ENCODE peak calls at places on chromosomes 11 and 22, in four cellular contexts. One of them, this sample, is unnamed.

GRCh38 chr11:118049771-118050170 is 27.1 kb upstream of the TMPRSS4 start:
- DNase-seq in neuronal stem cell: no peak
- DNase-seq in mesendoderm: no peak
- DNase-seq in trophoblast cell: no peak
- DNase-seq in this sample: no peak

GRCh38 chr11:33040127-33040861 is 922 bp downstream of the TCP11L1 start:
- DNase-seq in neuronal stem cell: no peak
- DNase-seq in mesendoderm: peak
- DNase-seq in trophoblast cell: no peak
- DNase-seq in this sample: peak

GRCh38 chr11:92224394-92225205 is at the start of gene FAT3:
- DNase-seq in neuronal stem cell: peak
- DNase-seq in mesendoderm: peak
- DNase-seq in trophoblast cell: no peak
- DNase-seq in this sample: peak

GRCh38 chr11:16946477-16947282 is 67.5 kb downstream of the PLEKHA7 start:
- DNase-seq in neuronal stem cell: no peak
- DNase-seq in mesendoderm: peak
- DNase-seq in trophoblast cell: no peak
- DNase-seq in this sample: no peak

GRCh38 chr22:45879552-45879949 is 97.4 kb downstream of the WNT7B start:
- DNase-seq in neuronal stem cell: no peak
- DNase-seq in mesendoderm: no peak
- DNase-seq in trophoblast cell: no peak
- DNase-seq in this sample: no peak

GRCh38 chr11:106217456-106217855 is 140.0 kb downstream of the AASDHPPT start:
- DNase-seq in neuronal stem cell: no peak
- DNase-seq in mesendoderm: no peak
- DNase-seq in trophoblast cell: no peak
- DNase-seq in this sample: no peak

GRCh38 chr11:199782-200181 is 6.9 kb downstream of the SCGB1C1 start:
- DNase-seq in neuronal stem cell: no peak
- DNase-seq in mesendoderm: peak
- DNase-seq in trophoblast cell: no peak
- DNase-seq in this sample: no peak

GRCh38 chr11:64444838-64445441 is 86.0 kb downstream of the RPS6KA4 start:
- DNase-seq in neuronal stem cell: no peak
- DNase-seq in mesendoderm: peak
- DNase-seq in trophoblast cell: no peak
- DNase-seq in this sample: peak

GRCh38 chr22:24471570-24471969 is 23.6 kb upstream of the UPB1 start:
- DNase-seq in neuronal stem cell: no peak
- DNase-seq in mesendoderm: no peak
- DNase-seq in trophoblast cell: no peak
- DNase-seq in this sample: no peak

GRCh38 chr22:43883719-43884415 is 7.9 kb downstream of the PNPLA5 start:
- DNase-seq in neuronal stem cell: no peak
- DNase-seq in mesendoderm: no peak
- DNase-seq in trophoblast cell: no peak
- DNase-seq in this sample: no peak

GRCh38 chr11:77208535-77208934 is 80.5 kb downstream of the MYO7A start:
- DNase-seq in neuronal stem cell: no peak
- DNase-seq in mesendoderm: no peak
- DNase-seq in trophoblast cell: no peak
- DNase-seq in this sample: no peak

GRCh38 chr11:101096036-101096704 is 33.4 kb downstream of the PGR start:
- DNase-seq in neuronal stem cell: no peak
- DNase-seq in mesendoderm: no peak
- DNase-seq in trophoblast cell: no peak
- DNase-seq in this sample: no peak

GRCh38 chr11:124627546-124627945 is 4.9 kb downstream of the TBRG1 start:
- DNase-seq in neuronal stem cell: no peak
- DNase-seq in mesendoderm: no peak
- DNase-seq in trophoblast cell: no peak
- DNase-seq in this sample: no peak

GRCh38 chr11:8809605-8810272 is 101.2 kb upstream of the AKIP1 start:
- DNase-seq in neuronal stem cell: no peak
- DNase-seq in mesendoderm: no peak
- DNase-seq in trophoblast cell: no peak
- DNase-seq in this sample: peak

GRCh38 chr11:12006552-12007229 is 1.7 kb downstream of the DKK3 start:
- DNase-seq in neuronal stem cell: no peak
- DNase-seq in mesendoderm: no peak
- DNase-seq in trophoblast cell: no peak
- DNase-seq in this sample: peak

GRCh38 chr11:12008790-12009616 is 577 bp upstream of the DKK3 start:
- DNase-seq in neuronal stem cell: peak
- DNase-seq in mesendoderm: peak
- DNase-seq in trophoblast cell: no peak
- DNase-seq in this sample: peak

GRCh38 chr11:12007769-12008737 is at the start of gene DKK3:
- DNase-seq in neuronal stem cell: peak
- DNase-seq in mesendoderm: peak
- DNase-seq in trophoblast cell: no peak
- DNase-seq in this sample: peak

GRCh38 chr11:12007230-12007593 is 1.2 kb downstream of the DKK3 start:
- DNase-seq in neuronal stem cell: no peak
- DNase-seq in mesendoderm: no peak
- DNase-seq in trophoblast cell: no peak
- DNase-seq in this sample: no peak

GRCh38 chr11:12009617-12010321 is 1.3 kb upstream of the DKK3 start:
- DNase-seq in neuronal stem cell: no peak
- DNase-seq in mesendoderm: peak
- DNase-seq in trophoblast cell: no peak
- DNase-seq in this sample: no peak
- H3K23ac ChIP-seq in neuronal stem cell: peak
- H3K23ac ChIP-seq in mesendoderm: no peak
- H3K23ac ChIP-seq in trophoblast cell: no peak
- H3K23ac ChIP-seq in this sample: no peak

DNA sequence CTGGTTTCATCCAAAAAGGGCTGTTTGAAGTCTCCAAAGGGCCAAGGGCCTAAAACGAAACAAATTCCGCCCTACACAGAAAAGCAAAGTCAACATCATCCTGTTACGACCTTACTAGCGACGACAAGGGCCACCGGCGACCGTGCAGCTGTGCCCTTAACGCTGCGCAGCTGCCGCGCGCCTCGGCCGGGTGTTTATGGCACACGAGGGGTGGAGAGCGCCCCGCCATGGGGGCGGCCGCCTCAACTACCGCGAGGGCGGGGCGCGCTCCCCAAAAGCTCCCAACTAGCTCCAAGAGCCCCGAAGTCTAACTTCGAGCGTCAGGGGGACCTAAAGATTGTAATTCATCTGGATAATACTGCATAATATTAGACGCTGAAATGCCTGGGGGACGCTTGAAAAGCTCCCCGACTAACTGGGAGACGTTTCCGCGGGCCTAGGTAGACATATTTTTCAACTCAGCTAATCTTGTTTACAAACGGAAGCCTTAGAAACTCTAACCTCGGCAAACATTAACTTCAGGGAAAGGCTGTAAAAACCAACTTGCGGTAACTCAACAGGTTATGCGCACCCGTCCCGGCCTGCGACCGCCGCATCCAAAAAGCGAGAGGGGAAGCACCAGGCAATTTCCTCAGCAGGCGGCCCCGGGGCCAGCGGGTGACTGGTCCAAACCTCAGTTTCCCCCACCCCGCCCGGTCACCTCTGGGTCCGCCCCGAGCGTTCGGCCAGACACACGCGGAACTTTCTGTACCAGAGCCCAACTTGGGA is 688 bp downstream of the TMEM123 start:
- DNase-seq in neuronal stem cell: peak
- DNase-seq in mesendoderm: peak
- DNase-seq in trophoblast cell: no peak
- DNase-seq in this sample: peak
- H3K23ac ChIP-seq in neuronal stem cell: no peak
- H3K23ac ChIP-seq in mesendoderm: peak
- H3K23ac ChIP-seq in trophoblast cell: no peak
- H3K23ac ChIP-seq in this sample: no peak

GRCh38 chr11:46347637-46348311 is 511 bp downstream of the DGKZ start:
- DNase-seq in neuronal stem cell: no peak
- DNase-seq in mesendoderm: no peak
- DNase-seq in trophoblast cell: no peak
- DNase-seq in this sample: no peak
- H3K23ac ChIP-seq in neuronal stem cell: peak
- H3K23ac ChIP-seq in mesendoderm: peak
- H3K23ac ChIP-seq in trophoblast cell: no peak
- H3K23ac ChIP-seq in this sample: peak

DNA sequence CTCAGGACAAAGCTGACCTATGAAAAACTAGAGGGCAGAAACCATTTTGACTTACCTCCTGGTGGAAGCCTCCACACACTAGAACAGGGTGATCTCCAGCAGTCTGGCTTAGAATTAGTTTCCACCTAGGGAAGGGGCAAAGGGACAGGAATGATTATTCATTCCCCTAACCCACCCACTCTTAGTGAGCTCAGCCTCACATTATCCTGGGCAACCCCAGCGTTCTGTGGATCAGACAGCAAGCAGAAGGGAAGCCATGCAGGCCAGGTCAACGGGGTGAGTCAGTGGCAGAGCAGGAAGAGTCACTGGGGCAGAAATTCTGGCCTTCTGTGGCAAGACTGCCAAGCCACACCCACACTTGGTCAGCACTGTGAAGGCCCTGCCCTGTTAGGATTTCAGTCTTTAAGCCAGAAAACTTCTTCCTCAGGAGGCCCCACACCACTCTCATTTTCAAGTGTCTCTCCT is 10.5 kb downstream of the NUMA1 start:
- DNase-seq in neuronal stem cell: no peak
- DNase-seq in mesendoderm: peak
- DNase-seq in trophoblast cell: peak
- DNase-seq in this sample: peak
- H3K23ac ChIP-seq in neuronal stem cell: no peak
- H3K23ac ChIP-seq in mesendoderm: no peak
- H3K23ac ChIP-seq in trophoblast cell: no peak
- H3K23ac ChIP-seq in this sample: no peak

DNA sequence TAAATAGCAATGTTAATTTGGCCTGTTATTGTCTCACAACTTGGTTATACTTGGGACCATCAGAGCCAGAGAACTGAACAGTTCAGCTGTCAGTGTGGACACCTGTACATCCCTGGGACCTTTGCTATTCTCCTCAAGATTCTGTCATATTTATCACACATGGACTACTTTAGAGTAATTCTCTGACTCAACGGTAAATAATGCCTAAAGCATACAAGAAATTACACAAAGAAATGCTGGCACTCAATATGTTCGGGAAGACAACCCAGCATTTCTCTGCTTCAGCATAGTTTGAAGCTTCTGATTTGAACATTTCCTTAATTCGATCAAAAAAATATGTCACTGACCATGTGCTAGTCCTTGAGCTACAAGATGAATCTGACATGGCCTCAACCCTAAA is 34.6 kb upstream of the MMP13 start:
- DNase-seq in neuronal stem cell: no peak
- DNase-seq in mesendoderm: no peak
- DNase-seq in trophoblast cell: peak
- DNase-seq in this sample: no peak
- H3K23ac ChIP-seq in neuronal stem cell: no peak
- H3K23ac ChIP-seq in mesendoderm: no peak
- H3K23ac ChIP-seq in trophoblast cell: no peak
- H3K23ac ChIP-seq in this sample: no peak

GRCh38 chr11:19979519-19979845 is 180.8 kb downstream of the DBX1 start:
- DNase-seq in neuronal stem cell: no peak
- DNase-seq in mesendoderm: no peak
- DNase-seq in trophoblast cell: no peak
- DNase-seq in this sample: no peak
- H3K23ac ChIP-seq in neuronal stem cell: no peak
- H3K23ac ChIP-seq in mesendoderm: no peak
- H3K23ac ChIP-seq in trophoblast cell: no peak
- H3K23ac ChIP-seq in this sample: no peak

GRCh38 chr11:1335811-1336761 is 26.7 kb upstream of the TOLLIP start:
- DNase-seq in neuronal stem cell: peak
- DNase-seq in mesendoderm: peak
- DNase-seq in trophoblast cell: peak
- DNase-seq in this sample: peak
- H3K23ac ChIP-seq in neuronal stem cell: no peak
- H3K23ac ChIP-seq in mesendoderm: no peak
- H3K23ac ChIP-seq in trophoblast cell: no peak
- H3K23ac ChIP-seq in this sample: peak

This sample was measured in mesenchymal stem cell.